ENCODE peak calls at places on chromosomes 7 and 10, in five cellular contexts. I is left lung, X is ovary, B is coronary artery, Z is Panc1. A is an unnamed sample.

GRCh38 chr10:104622598-104623209 is 18.4 kb upstream of the SORCS3 start:
- DNase-seq in Z (no peak), I (no peak), B (no peak), X (no peak), A (no peak)

GRCh38 chr7:130297628-130298027 is 4.7 kb downstream of the CPA4 start:
- DNase-seq in B (no peak), I (no peak), Z (no peak), X (no peak), A (no peak)

GRCh38 chr7:139775829-139776266 is 1.9 kb downstream of the HIPK2 start:
- DNase-seq in X (peak; percentile 47), Z (peak; percentile 75), B (no peak), I (no peak), A (peak; percentile 63)

GRCh38 chr10:79372871-79373270 is 25.6 kb downstream of the PPIF start:
- DNase-seq in B (no peak), Z (no peak), I (no peak), X (no peak), A (no peak)

GRCh38 chr7:88566174-88566729 is 193.2 kb upstream of the ZNF804B start:
- DNase-seq in B (no peak), X (no peak), Z (no peak), I (no peak), A (no peak)

GRCh38 chr10:83994351-83994750 is 145.0 kb upstream of the GHITM start:
- DNase-seq in B (no peak), Z (no peak), I (no peak), X (no peak), A (no peak)

GRCh38 chr7:126483972-126484371 is 768.8 kb downstream of the GRM8 start:
- DNase-seq in B (no peak), X (no peak), I (no peak), Z (no peak), A (no peak)

GRCh38 chr7:41745451-41745850 is 42.6 kb upstream of the INHBA start:
- DNase-seq in B (no peak), I (no peak), X (no peak), Z (no peak), A (no peak)

GRCh38 chr7:79692015-79692414 is 238.5 kb upstream of the MAGI2 start:
- DNase-seq in B (no peak), I (no peak), X (no peak), Z (no peak), A (no peak)

GRCh38 chr7:38950309-38950708 is 27.4 kb upstream of the POU6F2 start:
- DNase-seq in Z (no peak), B (no peak), X (no peak), I (no peak), A (no peak)

GRCh38 chr10:113084031-113084430 is 134.0 kb downstream of the TCF7L2 start:
- DNase-seq in X (no peak), Z (no peak), I (no peak), B (no peak), A (no peak)
- TF ChIP-seq CTCF in X (no peak), Z (no peak), I (no peak), B (no peak), A (no peak)

GRCh38 chr7:19988860-19989259 is 215.4 kb upstream of the TMEM196 start:
- DNase-seq in I (no peak), B (no peak), Z (no peak), X (no peak), A (no peak)

GRCh38 chr7:19991936-19992335 is 218.5 kb upstream of the TMEM196 start:
- DNase-seq in I (no peak), B (no peak), Z (no peak), X (no peak), A (no peak)

GRCh38 chr7:19984231-19984632 is 210.8 kb upstream of the TMEM196 start:
- DNase-seq in Z (no peak), B (no peak), X (no peak), I (no peak), A (no peak)

DNA sequence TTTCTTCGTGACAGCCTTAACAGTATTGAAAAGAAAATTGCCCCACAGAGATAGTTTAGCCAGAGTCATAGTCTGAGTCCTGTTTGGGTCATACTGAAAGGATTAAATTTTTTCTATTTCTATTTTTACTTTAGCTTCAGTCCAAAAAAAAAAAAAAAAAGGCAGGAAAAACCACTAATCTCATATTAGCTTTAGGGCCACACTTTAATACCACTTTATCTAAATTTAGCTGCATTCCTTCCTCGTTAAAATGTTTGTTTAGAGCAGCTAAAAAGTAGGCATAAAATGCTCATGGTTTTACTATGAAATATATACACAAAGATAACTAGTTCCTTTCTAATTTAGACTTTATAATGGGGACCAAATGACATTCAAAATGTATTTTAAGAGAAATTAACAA is 216.5 kb upstream of the TMEM196 start:
- DNase-seq in X (no peak), B (no peak), Z (no peak), I (no peak), A (no peak)
- TF ChIP-seq CTCF in X (no peak), B (no peak), Z (no peak), I (no peak), A (no peak)

GRCh38 chr7:151056286-151057037 is 1.2 kb downstream of the CDK5 start:
- DNase-seq in X (peak; percentile 59), B (no peak), Z (no peak), I (peak; percentile 80), A (no peak)
- TF ChIP-seq CTCF in X (no peak), B (no peak), Z (no peak), I (no peak), A (no peak)

GRCh38 chr10:31322647-31323046 is 3.6 kb downstream of the ZEB1 start:
- DNase-seq in B (no peak), I (no peak), Z (no peak), X (no peak), A (no peak)
- TF ChIP-seq CTCF in B (no peak), I (no peak), Z (peak; percentile 30), X (no peak), A (no peak)

GRCh38 chr7:4931932-4932331 is 27.1 kb downstream of the MMD2 start:
- DNase-seq in X (no peak), B (no peak), Z (no peak), I (no peak), A (no peak)
- TF ChIP-seq CTCF in X (no peak), B (no peak), Z (no peak), I (no peak), A (no peak)

A was measured in CD14-positive monocyte.